ENCODE peak calls at places on chromosomes 7 and 10, in nine cellular contexts. R, L, D, V, K, U, J, Z and P are unnamed samples.
A peak's percentile ranks its signal among the peaks of the same experiment; 100 is the strongest.

GRCh38 chr7:139968931-139969330 is 93.8 kb downstream of the PARP12 start:
- DNase-seq in R (no peak), L (no peak), D (no peak), V (no peak), K (no peak), U (no peak), J (no peak), Z (no peak), P (no peak)

GRCh38 chr7:110790992-110791391 is 299.9 kb upstream of the LRRN3 start:
- DNase-seq in R (no peak), L (no peak), D (no peak), V (no peak), K (no peak), U (no peak), J (no peak), Z (no peak), P (no peak)

GRCh38 chr7:76069238-76069638 is 21.3 kb downstream of the MDH2 start:
- DNase-seq in R (peak; percentile 73), L (no peak), D (no peak), V (peak; percentile 84), K (peak; percentile 94), U (peak; percentile 77), J (no peak), Z (peak; percentile 72), P (peak; percentile 91)

GRCh38 chr10:133139561-133140065 is 20.4 kb upstream of the KNDC1 start:
- DNase-seq in R (no peak), L (no peak), D (no peak), V (no peak), K (no peak), U (no peak), J (peak; percentile 56), Z (no peak), P (no peak)

GRCh38 chr7:78153285-78153684 is 354.7 kb downstream of the PHTF2 start:
- DNase-seq in R (no peak), L (no peak), D (no peak), V (no peak), K (no peak), U (no peak), J (no peak), Z (no peak), P (no peak)

GRCh38 chr10:12418000-12418399 is 68.7 kb downstream of the CAMK1D start:
- DNase-seq in R (peak; percentile 31), L (no peak), D (peak; percentile 10), V (no peak), K (no peak), U (no peak), J (no peak), Z (peak; percentile 37), P (peak; percentile 32)

GRCh38 chr7:111873963-111874693 is 311.8 kb upstream of the IMMP2L start:
- DNase-seq in R (no peak), L (no peak), D (no peak), V (peak; percentile 28), K (no peak), U (no peak), J (no peak), Z (no peak), P (no peak)

GRCh38 chr10:266974-267425 is 131.7 kb downstream of the ZMYND11 start:
- DNase-seq in R (no peak), L (peak; percentile 10), D (no peak), V (no peak), K (peak; percentile 34), U (no peak), J (no peak), Z (no peak), P (no peak)

GRCh38 chr7:139439375-139439774 is 44.1 kb downstream of the KLRG2 start:
- DNase-seq in R (no peak), L (no peak), D (no peak), V (no peak), K (no peak), U (no peak), J (no peak), Z (no peak), P (no peak)

GRCh38 chr10:131943021-131943814 is 38.5 kb downstream of the BNIP3 start:
- DNase-seq in R (no peak), L (no peak), D (no peak), V (peak; percentile 78), K (peak; percentile 52), U (no peak), J (peak; percentile 66), Z (no peak), P (peak; percentile 67)

GRCh38 chr10:131621784-131622624 is 278.8 kb upstream of the PPP2R2D start:
- DNase-seq in R (no peak), L (no peak), D (no peak), V (no peak), K (peak; percentile 60), U (no peak), J (no peak), Z (no peak), P (no peak)

DNA sequence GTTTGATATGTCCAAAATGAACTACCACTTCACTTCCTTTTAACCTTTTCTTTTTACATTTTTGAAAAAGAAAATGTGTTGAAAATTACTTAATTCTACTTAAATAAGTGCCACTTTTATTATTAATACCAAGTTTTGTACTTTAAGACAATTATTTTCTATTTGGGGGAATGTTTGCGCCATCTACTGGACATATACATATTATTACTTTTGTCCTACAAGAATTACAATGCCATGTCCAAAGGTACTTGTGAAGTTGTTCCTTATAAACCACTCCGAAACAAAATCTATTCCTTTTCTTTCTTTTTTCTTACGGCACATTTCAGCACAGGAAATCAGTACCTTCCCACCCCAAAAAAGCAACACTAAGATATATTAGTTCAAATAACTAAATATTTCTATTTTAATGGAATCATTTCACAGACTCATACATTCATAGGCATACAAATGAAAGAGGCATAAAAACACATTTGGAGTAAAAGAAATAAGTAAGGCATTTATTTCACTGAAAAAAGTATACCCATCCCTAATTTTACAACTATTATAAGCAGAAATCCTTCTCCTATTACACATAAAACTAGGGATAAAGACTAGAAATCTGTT is 169.9 kb downstream of the RNF133 start:
- DNase-seq in R (no peak), L (peak; percentile 40), D (no peak), V (peak; percentile 66), K (peak; percentile 43), U (peak; percentile 64), J (no peak), Z (no peak), P (no peak)
- TF ChIP-seq CTCF in R (peak; percentile 59), L (peak; percentile 89), D (peak; percentile 42), V (peak; percentile 78), K (peak; percentile 59), U (peak; percentile 75), J (peak; percentile 21), Z (no peak), P (peak; percentile 76)

DNA sequence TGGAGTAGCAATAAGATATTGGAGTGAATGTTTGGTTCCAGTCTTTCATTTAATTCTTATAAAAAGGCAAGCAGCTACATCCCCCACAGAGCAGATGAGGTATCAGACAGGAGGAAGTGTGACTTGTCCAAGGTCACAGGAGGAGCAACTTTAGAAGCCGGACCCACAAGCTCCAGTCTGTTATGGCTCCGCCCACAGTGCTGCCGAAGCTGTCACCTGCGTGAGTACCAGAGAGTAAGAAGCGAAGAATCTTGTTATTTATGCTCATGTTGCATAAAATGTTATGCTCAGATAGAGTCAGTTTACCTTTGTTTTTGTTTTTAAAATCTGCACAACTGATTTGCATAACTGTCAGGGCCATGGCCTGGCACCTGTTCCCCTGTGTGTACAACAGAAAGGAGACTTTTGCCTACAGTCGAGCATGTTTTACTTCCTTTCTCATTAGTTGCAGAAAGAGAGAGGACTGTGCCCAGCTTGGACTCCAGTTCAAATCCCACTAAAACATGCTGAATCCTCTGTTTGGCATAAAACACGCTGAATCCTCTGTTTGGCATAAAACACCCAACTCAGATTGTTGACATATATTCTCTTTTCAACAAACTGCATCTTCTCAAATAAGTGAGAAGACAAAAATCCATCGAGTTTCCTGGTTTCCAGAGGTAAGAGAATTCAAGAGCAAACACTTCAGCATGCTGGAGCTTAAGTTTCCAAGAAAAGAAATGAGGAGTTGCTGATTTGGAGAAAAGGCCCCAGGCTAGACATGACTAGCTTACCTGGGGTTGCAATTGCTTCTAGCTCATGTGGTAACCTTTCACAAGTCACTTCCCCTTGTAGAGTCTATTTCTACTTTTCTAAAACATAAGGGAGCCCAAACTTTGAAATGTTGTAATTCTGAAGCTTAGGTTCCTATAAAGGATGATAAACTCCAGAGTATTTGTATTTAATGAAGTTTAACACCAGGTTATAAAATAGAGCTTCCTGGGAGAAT is 409.8 kb upstream of the ZMIZ1 start:
- DNase-seq in R (no peak), L (peak; percentile 93), D (no peak), V (no peak), K (no peak), U (no peak), J (no peak), Z (no peak), P (no peak)
- H3K4me3 ChIP-seq in R (no peak overlapping the region), L (peak overlapping the region; percentile 54), D (no peak overlapping the region), V (no peak overlapping the region), K (no peak overlapping the region), U (no peak overlapping the region), J (no peak overlapping the region), Z (no peak overlapping the region), P (no peak overlapping the region)

GRCh38 chr7:69610675-69611037 is 12.4 kb downstream of the AUTS2 start:
- DNase-seq in R (no peak), L (no peak), D (no peak), V (no peak), K (no peak), U (no peak), J (no peak), Z (no peak), P (no peak)

GRCh38 chr7:69608049-69608448 is 9.8 kb downstream of the AUTS2 start:
- DNase-seq in R (no peak), L (no peak), D (no peak), V (no peak), K (no peak), U (no peak), J (no peak), Z (no peak), P (no peak)

GRCh38 chr7:69605070-69605469 is 6.8 kb downstream of the AUTS2 start:
- DNase-seq in R (no peak), L (no peak), D (no peak), V (peak; percentile 21), K (no peak), U (no peak), J (no peak), Z (no peak), P (peak; percentile 36)

GRCh38 chr7:69609901-69610674 is 11.8 kb downstream of the AUTS2 start:
- DNase-seq in R (no peak), L (no peak), D (no peak), V (no peak), K (no peak), U (no peak), J (no peak), Z (no peak), P (no peak)

GRCh38 chr7:69608878-69609277 is 10.6 kb downstream of the AUTS2 start:
- DNase-seq in R (no peak), L (no peak), D (no peak), V (peak; percentile 91), K (no peak), U (no peak), J (no peak), Z (no peak), P (no peak)
- H3K4me1 ChIP-seq in R (no peaks in the 10 kb centered on the region), L (peaks cover 63% of the 10 kb centered on the region), D (no peaks in the 10 kb centered on the region), V (peaks cover 28% of the 10 kb centered on the region), K (peaks cover 7% of the 10 kb centered on the region), U (no peaks in the 10 kb centered on the region), J (no peaks in the 10 kb centered on the region), Z (peaks cover 5% of the 10 kb centered on the region), P (no peaks in the 10 kb centered on the region)

DNA sequence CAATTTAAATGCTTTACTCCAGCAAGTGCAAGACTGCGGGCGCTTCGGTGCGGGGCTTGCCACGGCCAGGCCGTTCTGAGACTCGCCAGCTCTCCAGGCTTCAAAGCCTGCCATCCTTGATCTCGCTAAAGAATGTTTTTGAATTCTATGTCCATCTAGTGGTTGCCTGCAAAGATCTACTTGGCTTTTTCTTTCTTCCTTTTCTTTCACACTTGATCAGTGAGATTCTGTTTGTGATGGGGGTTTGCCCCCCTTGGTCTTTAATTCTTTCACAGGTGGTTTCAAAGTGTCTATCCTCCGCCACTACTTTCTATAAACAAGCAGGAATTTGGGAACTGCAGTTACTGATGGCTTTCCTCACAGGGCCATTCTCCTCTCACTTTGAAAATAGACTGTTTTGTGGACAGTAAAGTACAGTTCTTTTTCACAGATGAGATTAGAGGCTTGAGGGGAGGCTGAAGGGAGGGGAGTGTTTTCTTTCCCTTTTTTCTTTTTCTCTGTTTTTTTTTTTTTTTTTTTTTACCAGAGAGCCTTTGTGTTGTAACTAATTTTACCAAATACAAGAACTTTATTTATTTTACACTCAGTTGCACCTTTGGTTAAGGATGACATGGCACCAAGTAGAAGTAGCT is 15.2 kb upstream of the FBXW4 start:
- DNase-seq in R (no peak), L (no peak), D (no peak), V (peak; percentile 52), K (no peak), U (no peak), J (no peak), Z (no peak), P (no peak)
- TF ChIP-seq CTCF in R (no peak), L (peak; percentile 38), D (no peak), V (no peak), K (no peak), U (no peak), J (peak; percentile 16), Z (no peak), P (no peak)